ENCODE peak calls at places on chromosomes 13 and 19, in four cellular contexts. X is stimulated activated CD4-positive, alpha-beta T cell treated with anti-CD3 and anti-CD28 coated beads, Interleukin-1b, Interleukin-23, amount 100 ng/mL, for 24 hours; H is activated T-cell treated with anti-CD3 and anti-CD28 coated beads for 1 hour; S is NCI-H345. F is an unnamed sample.

GRCh38 chr13:22111152-22111783 is 440.4 kb downstream of the FGF9 start:
- DNase-seq in X (no peak), H (no peak), S (no peak), F (no peak)

GRCh38 chr19:2344381-2344870 is 15.6 kb upstream of the TMPRSS9 start:
- DNase-seq in X (no peak), H (no peak), S (no peak), F (no peak)

GRCh38 chr13:113113846-113114271 is 8.3 kb downstream of the F7 start:
- DNase-seq in X (no peak), H (no peak), S (no peak), F (no peak)

GRCh38 chr13:75258159-75258782 is 223.7 kb downstream of the TBC1D4 start:
- DNase-seq in X (no peak), H (no peak), S (peak; percentile 19), F (peak; percentile 39)

GRCh38 chr19:5968431-5969373 is 9.2 kb downstream of the RANBP3 start:
- DNase-seq in X (no peak), H (no peak), S (peak; percentile 42), F (no peak)

GRCh38 chr19:18191640-18192062 is 1.4 kb upstream of the MPV17L2 start:
- DNase-seq in X (no peak), H (no peak), S (no peak), F (no peak)

GRCh38 chr19:41064974-41065569 is 23.2 kb upstream of the CYP2A13 start:
- DNase-seq in X (no peak), H (no peak), S (no peak), F (no peak)

GRCh38 chr13:36275190-36276002 is 22.2 kb downstream of the CCDC169 start:
- DNase-seq in X (no peak), H (no peak), S (peak; percentile 44), F (peak; percentile 61)

GRCh38 chr13:113129921-113130750 is 7.5 kb downstream of the F10 start:
- DNase-seq in X (no peak), H (no peak), S (no peak), F (no peak)

GRCh38 chr19:14611051-14611450 is 28.2 kb downstream of the CLEC17A start:
- DNase-seq in X (no peak), H (no peak), S (no peak), F (peak; percentile 32)

GRCh38 chr13:112256716-112257497 is 119.2 kb upstream of the SPACA7 start:
- DNase-seq in X (no peak), H (no peak), S (no peak), F (no peak)

F was measured in Ammon's horn.